ENCODE peak calls at places on chromosomes 16 and 17, in nine cellular contexts. N, F, C, V, S, P, U, Z and Q are unnamed samples.

GRCh38 chr16:10240854-10241613 is 58.8 kb upstream of the GRIN2A start:
- DNase-seq in N (no peak), F (no peak), C (no peak), V (no peak), S (no peak), P (no peak), U (no peak), Z (no peak), Q (no peak)

GRCh38 chr17:12605222-12605621 is 60.5 kb upstream of the MYOCD start:
- DNase-seq in N (no peak), F (no peak), C (no peak), V (no peak), S (no peak), P (no peak), U (no peak), Z (no peak), Q (no peak)

GRCh38 chr17:31248986-31249385 is 48.1 kb downstream of the OMG start:
- DNase-seq in N (no peak), F (no peak), C (no peak), V (no peak), S (no peak), P (no peak), U (no peak), Z (peak), Q (no peak)

GRCh38 chr17:80890551-80890930 is 101.1 kb upstream of the CHMP6 start:
- DNase-seq in N (no peak), F (no peak), C (no peak), V (no peak), S (no peak), P (no peak), U (no peak), Z (no peak), Q (no peak)

GRCh38 chr17:17511971-17512858 is 16.0 kb upstream of the RASD1 start:
- DNase-seq in N (peak), F (no peak), C (peak), V (no peak), S (no peak), P (peak), U (no peak), Z (peak), Q (no peak)

GRCh38 chr17:67829331-67829730 is 4.0 kb downstream of the BPTF start:
- DNase-seq in N (no peak), F (peak), C (no peak), V (no peak), S (no peak), P (no peak), U (no peak), Z (no peak), Q (no peak)

GRCh38 chr17:43832976-43833829 is at the start of gene MPP3:
- DNase-seq in N (peak), F (peak), C (peak), V (peak), S (peak), P (peak), U (peak), Z (peak), Q (peak)

GRCh38 chr17:47726796-47727703 is 6.0 kb upstream of the TBX21 start:
- DNase-seq in N (no peak), F (no peak), C (no peak), V (no peak), S (no peak), P (no peak), U (no peak), Z (no peak), Q (no peak)

GRCh38 chr17:63290784-63291183 is 155.3 kb downstream of the CYB561 start:
- DNase-seq in N (no peak), F (no peak), C (no peak), V (no peak), S (no peak), P (no peak), U (no peak), Z (no peak), Q (no peak)

GRCh38 chr16:782766-783403 is 5.3 kb downstream of the RPUSD1 start:
- DNase-seq in N (no peak), F (no peak), C (no peak), V (no peak), S (no peak), P (peak), U (no peak), Z (no peak), Q (no peak)

GRCh38 chr16:54651851-54652770 is 278.6 kb upstream of the IRX5 start:
- DNase-seq in N (no peak), F (no peak), C (no peak), V (no peak), S (no peak), P (peak), U (no peak), Z (no peak), Q (peak)